ENCODE peak calls at places on chromosome 22, in five cellular contexts. One of them, this sample, is unnamed.

GRCh38 chr22:19970479-19971275 is 29.1 kb upstream of the TXNRD2 start:
- DNase-seq in HAP-1: peak; percentile 78
- DNase-seq in CD4-positive, alpha-beta memory T cell: peak; percentile 79
- DNase-seq in ELR: peak; percentile 70
- DNase-seq in cardiac fibroblast: peak; percentile 72
- DNase-seq in this sample: peak; percentile 80

GRCh38 chr22:42904049-42904448 is 47.0 kb upstream of the ARFGAP3 start:
- DNase-seq in cardiac fibroblast: no peak
- DNase-seq in ELR: no peak
- DNase-seq in CD4-positive, alpha-beta memory T cell: no peak
- DNase-seq in HAP-1: no peak
- DNase-seq in this sample: no peak

GRCh38 chr22:46064966-46065666 is 85.2 kb upstream of the PPARA start:
- DNase-seq in HAP-1: no peak
- DNase-seq in cardiac fibroblast: no peak
- DNase-seq in CD4-positive, alpha-beta memory T cell: no peak
- DNase-seq in ELR: peak; percentile 9
- DNase-seq in this sample: no peak

GRCh38 chr22:45575607-45576272 is 73.1 kb downstream of the FBLN1 start:
- DNase-seq in CD4-positive, alpha-beta memory T cell: no peak
- DNase-seq in cardiac fibroblast: no peak
- DNase-seq in ELR: no peak
- DNase-seq in HAP-1: no peak
- DNase-seq in this sample: no peak

GRCh38 chr22:20931126-20931654 is 14.0 kb downstream of the CRKL start:
- DNase-seq in ELR: no peak
- DNase-seq in cardiac fibroblast: no peak
- DNase-seq in CD4-positive, alpha-beta memory T cell: no peak
- DNase-seq in HAP-1: no peak
- DNase-seq in this sample: no peak

GRCh38 chr22:36578619-36579018 is 49.7 kb upstream of the EIF3D start:
- DNase-seq in CD4-positive, alpha-beta memory T cell: no peak
- DNase-seq in cardiac fibroblast: no peak
- DNase-seq in HAP-1: no peak
- DNase-seq in ELR: no peak
- DNase-seq in this sample: no peak

GRCh38 chr22:40453676-40454075 is 83.3 kb downstream of the SGSM3 start:
- DNase-seq in CD4-positive, alpha-beta memory T cell: no peak
- DNase-seq in cardiac fibroblast: no peak
- DNase-seq in ELR: no peak
- DNase-seq in HAP-1: no peak
- DNase-seq in this sample: no peak

GRCh38 chr22:49322861-49323622 is 504.6 kb downstream of the BRD1 start:
- DNase-seq in ELR: no peak
- DNase-seq in HAP-1: no peak
- DNase-seq in CD4-positive, alpha-beta memory T cell: no peak
- DNase-seq in cardiac fibroblast: no peak
- DNase-seq in this sample: no peak

GRCh38 chr22:29375436-29376076 is 12.8 kb downstream of the AP1B1 start:
- DNase-seq in HAP-1: no peak
- DNase-seq in cardiac fibroblast: no peak
- DNase-seq in ELR: no peak
- DNase-seq in CD4-positive, alpha-beta memory T cell: no peak
- DNase-seq in this sample: no peak

GRCh38 chr22:43777204-43777671 is 34.9 kb downstream of the EFCAB6 start:
- DNase-seq in ELR: peak; percentile 37
- DNase-seq in HAP-1: no peak
- DNase-seq in cardiac fibroblast: peak; percentile 64
- DNase-seq in CD4-positive, alpha-beta memory T cell: no peak
- DNase-seq in this sample: no peak

GRCh38 chr22:23233746-23234408 is 53.6 kb downstream of the BCR start:
- DNase-seq in CD4-positive, alpha-beta memory T cell: no peak
- DNase-seq in HAP-1: no peak
- DNase-seq in ELR: peak; percentile 64
- DNase-seq in cardiac fibroblast: peak; percentile 67
- DNase-seq in this sample: no peak

GRCh38 chr22:22141031-22141430 is 103.6 kb upstream of the VPREB1 start:
- DNase-seq in HAP-1: no peak
- DNase-seq in ELR: no peak
- DNase-seq in CD4-positive, alpha-beta memory T cell: no peak
- DNase-seq in cardiac fibroblast: no peak
- DNase-seq in this sample: no peak

This sample was measured in GM06990.